ENCODE peak calls at places on chromosomes 2 and 18, in four cellular contexts. E, K, R and L are unnamed samples.

GRCh38 chr18:8749492-8749891 is 44.1 kb downstream of the MTCL1 start:
- DNase-seq in R (no peak), E (no peak), K (no peak), L (no peak)

GRCh38 chr2:154338359-154338967 is 360.0 kb upstream of the KCNJ3 start:
- DNase-seq in K (no peak), R (no peak), E (no peak), L (no peak)

GRCh38 chr2:147366281-147366680 is 478.5 kb upstream of the ACVR2A start:
- DNase-seq in E (no peak), K (no peak), R (no peak), L (no peak)

GRCh38 chr18:10840768-10841167 is 308.6 kb downstream of the PIEZO2 start:
- DNase-seq in R (no peak), K (no peak), E (no peak), L (no peak)

GRCh38 chr2:220182790-220183189 is 555.4 kb downstream of the SLC4A3 start:
- DNase-seq in R (no peak), K (no peak), E (no peak), L (no peak)

GRCh38 chr2:181619511-181619910 is 37.4 kb downstream of the CERKL start:
- DNase-seq in K (no peak), E (no peak), R (no peak), L (no peak)

GRCh38 chr2:223003191-223003590 is 48.8 kb upstream of the KCNE4 start:
- DNase-seq in K (no peak), R (no peak), E (no peak), L (no peak)

GRCh38 chr2:15337996-15338666 is 223.0 kb downstream of the NBAS start:
- DNase-seq in K (no peak), E (no peak), R (no peak), L (no peak)

GRCh38 chr18:26159353-26159752 is 25.7 kb downstream of the PSMA8 start:
- DNase-seq in K (no peak), R (no peak), E (no peak), L (no peak)

GRCh38 chr18:23765931-23766330 is 76.7 kb downstream of the LAMA3 start:
- DNase-seq in K (no peak), R (no peak), E (no peak), L (no peak)

GRCh38 chr2:186308347-186308746 is 177.7 kb upstream of the ZC3H15 start:
- DNase-seq in E (no peak), R (peak), K (no peak), L (no peak)

GRCh38 chr2:120622886-120623753 is 112.5 kb upstream of the GLI2 start:
- DNase-seq in K (no peak), R (no peak), E (no peak), L (no peak)

GRCh38 chr18:74587446-74587845 is 10.2 kb upstream of the ZNF407 start:
- DNase-seq in K (no peak), E (no peak), R (no peak), L (no peak)

DNA sequence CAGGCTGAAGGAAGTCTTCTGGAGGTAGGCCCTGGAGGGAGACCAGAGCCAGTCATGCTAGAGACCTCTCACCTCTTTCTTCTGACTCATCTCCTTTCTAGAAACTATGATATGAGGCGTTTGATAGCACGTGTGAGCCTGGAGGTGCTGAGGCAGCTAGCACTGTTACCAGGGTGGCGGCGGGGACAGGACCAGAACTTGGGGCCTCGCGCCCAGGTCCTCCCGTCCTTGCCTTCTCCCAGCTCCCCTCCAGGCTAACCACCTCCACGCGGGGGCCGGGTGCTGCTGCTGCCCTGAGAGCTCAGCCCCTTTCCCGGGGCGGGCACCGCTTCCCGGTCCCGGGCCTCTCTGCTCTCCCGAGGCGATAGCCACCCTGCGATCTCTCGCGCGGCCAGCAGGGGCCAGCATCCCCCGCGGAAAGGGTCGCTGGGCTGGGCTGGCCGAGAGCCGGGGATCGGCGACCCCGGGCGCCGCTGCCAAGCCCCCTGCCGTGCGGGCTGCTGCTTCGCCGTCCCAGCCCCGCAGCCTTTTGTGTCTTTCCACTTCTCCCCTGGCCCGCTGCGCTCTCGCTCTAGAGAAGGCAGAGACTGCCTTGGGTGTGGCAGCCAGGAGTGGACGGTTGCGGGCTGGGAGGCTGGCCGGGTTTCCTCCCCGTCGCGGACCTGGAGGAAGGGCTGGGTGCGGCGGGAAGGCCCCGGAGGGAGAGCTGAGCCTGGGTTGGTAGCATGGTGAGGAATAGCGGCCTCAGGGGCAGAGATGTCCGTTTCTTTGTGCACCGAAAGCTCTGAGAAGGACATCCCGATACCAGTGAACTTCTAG is 49.1 kb downstream of the TMEM17 start:
- DNase-seq in K (peak), R (peak), E (peak), L (no peak)
- TF ChIP-seq CTCF in K (peak), R (peak), E (peak), L (no peak)

GRCh38 chr2:165436559-165436958 is 32.9 kb upstream of the CSRNP3 start:
- DNase-seq in K (no peak), E (no peak), R (no peak), L (no peak)
- TF ChIP-seq POLR2A in K (no peak), E (no peak), R (no peak), L (no peak)

DNA sequence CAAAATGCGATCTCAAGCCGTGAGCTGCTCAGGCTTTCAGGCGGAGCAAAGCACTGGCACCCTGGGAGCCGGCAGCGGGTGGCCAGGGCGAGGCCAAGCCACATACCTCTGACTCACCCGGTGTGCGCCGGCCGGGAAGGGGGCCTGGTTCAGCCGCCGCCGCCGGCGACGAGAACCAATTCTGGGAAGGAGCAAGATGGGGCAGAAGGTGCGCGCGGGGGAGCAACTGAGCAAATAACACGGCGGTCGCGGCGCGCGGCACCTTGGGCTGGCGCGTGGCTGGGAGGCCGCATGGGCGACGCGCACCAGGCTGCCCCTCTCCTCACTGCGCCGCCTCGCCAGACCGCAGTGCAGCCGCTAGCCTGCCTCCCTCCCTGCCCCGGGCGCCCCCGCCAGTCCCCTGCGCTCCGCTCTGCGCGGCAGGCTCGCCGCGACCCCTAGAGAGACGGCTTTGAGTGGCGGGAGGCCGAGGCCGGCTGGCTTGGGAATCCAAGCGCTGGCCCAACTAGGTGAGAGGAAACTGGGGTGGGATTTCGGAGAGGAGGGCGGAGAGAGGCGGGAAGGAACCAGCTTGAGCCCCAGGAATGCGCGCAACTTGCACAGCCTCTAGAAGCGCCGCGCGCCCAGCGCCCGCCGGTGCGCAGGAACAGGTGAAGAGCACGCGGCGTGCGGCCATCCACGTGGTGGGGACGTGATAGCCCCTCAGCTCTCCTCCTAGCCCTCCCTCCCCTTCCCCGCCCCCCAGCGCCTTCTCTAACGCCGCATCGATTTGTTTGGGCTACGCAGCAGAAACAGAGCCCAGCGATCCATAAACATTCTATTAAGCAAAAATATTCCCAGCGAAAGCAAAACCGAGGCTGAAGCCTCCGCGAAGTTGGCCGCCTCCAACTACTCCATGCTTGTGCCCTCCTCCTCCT is 3.3 kb downstream of the NRP2 start:
- DNase-seq in E (no peak), K (peak), R (peak), L (no peak)
- TF ChIP-seq CTCF in E (no peak), K (no peak), R (no peak), L (no peak)

GRCh38 chr18:57434177-57434535 is 1.0 kb upstream of the ONECUT2 start:
- DNase-seq in K (no peak), E (no peak), R (no peak), L (no peak)

GRCh38 chr18:57436193-57436964 is 1.2 kb downstream of the ONECUT2 start:
- DNase-seq in R (no peak), E (no peak), K (no peak), L (no peak)

GRCh38 chr18:57433492-57434176 is 1.5 kb upstream of the ONECUT2 start:
- DNase-seq in K (no peak), E (no peak), R (no peak), L (no peak)

GRCh38 chr18:57435851-57436192 is 648 bp downstream of the ONECUT2 start:
- DNase-seq in K (no peak), E (no peak), R (no peak), L (no peak)

GRCh38 chr18:57434536-57435494 is at the start of gene ONECUT2:
- DNase-seq in R (peak), E (peak), K (peak), L (peak)
- TF ChIP-seq POLR2A in R (no peak), E (no peak), K (no peak), L (no peak)

DNA sequence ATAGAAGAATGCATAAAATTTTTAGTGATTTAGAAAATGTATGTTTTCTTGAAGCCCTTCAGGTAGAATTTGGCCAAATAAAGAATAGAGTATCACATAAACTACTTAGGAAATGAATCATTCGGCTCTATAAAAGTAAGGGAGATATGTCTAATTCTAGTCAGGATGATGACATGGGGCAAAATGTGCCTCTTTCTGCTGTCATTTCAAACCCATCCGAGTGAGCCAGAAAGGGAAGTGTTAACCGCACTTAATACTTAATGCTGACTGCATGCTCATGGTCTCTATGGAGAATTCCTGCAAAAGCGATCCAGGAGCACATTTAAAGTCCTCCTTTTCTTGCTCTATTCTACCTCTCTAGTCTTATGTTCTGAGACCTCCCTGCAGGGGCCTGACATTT is 127.5 kb downstream of the CDC42EP3 start:
- DNase-seq in R (no peak), E (no peak), K (no peak), L (no peak)
- TF ChIP-seq CTCF in R (no peak), E (no peak), K (no peak), L (no peak)